ENCODE peak calls at places on chromosomes 3 and 15, in eight cellular contexts. W, L, Z, R, B, T, J and D are unnamed samples.

GRCh38 chr3:197289726-197290125 is 8.7 kb downstream of the DLG1 start:
- DNase-seq in L (no peak), R (no peak), B (no peak), W (no peak), Z (peak; percentile 52), T (no peak), J (no peak), D (no peak)

GRCh38 chr3:194233150-194233549 is 97.2 kb downstream of the HES1 start:
- DNase-seq in T (no peak), J (no peak), B (no peak), L (no peak), R (no peak), W (no peak), Z (no peak), D (no peak)

GRCh38 chr3:66037330-66037985 is 1.3 kb downstream of the MAGI1 start:
- DNase-seq in R (no peak), L (no peak), W (peak; percentile 68), B (no peak), J (peak; percentile 52), Z (peak; percentile 40), T (no peak), D (peak; percentile 73)

GRCh38 chr15:28998511-28998910 is 112.7 kb downstream of the APBA2 start:
- DNase-seq in R (no peak), B (no peak), T (no peak), L (no peak), W (no peak), J (no peak), Z (no peak), D (no peak)

GRCh38 chr3:66019896-66020295 is 18.8 kb downstream of the MAGI1 start:
- DNase-seq in Z (no peak), T (no peak), J (no peak), B (no peak), W (no peak), L (no peak), R (no peak), D (peak; percentile 26)

GRCh38 chr3:114499986-114500385 is 206.2 kb downstream of the TIGIT start:
- DNase-seq in L (no peak), R (no peak), Z (no peak), B (no peak), T (peak; percentile 26), J (no peak), W (no peak), D (no peak)

GRCh38 chr15:39145854-39146253 is 435.0 kb upstream of the THBS1 start:
- DNase-seq in T (no peak), J (no peak), Z (peak; percentile 73), B (no peak), L (no peak), W (no peak), R (no peak), D (no peak)

GRCh38 chr15:60412807-60413597 is 15.2 kb upstream of the ANXA2 start:
- DNase-seq in L (no peak), T (no peak), B (no peak), W (no peak), R (no peak), Z (no peak), J (no peak), D (no peak)

GRCh38 chr3:148943531-148944200 is 47.7 kb upstream of the GYG1 start:
- DNase-seq in J (no peak), R (peak; percentile 54), W (no peak), B (no peak), Z (peak; percentile 93), T (peak; percentile 19), L (no peak), D (no peak)

GRCh38 chr3:94173667-94174434 is 111.0 kb downstream of the NSUN3 start:
- DNase-seq in W (no peak), T (no peak), J (no peak), R (no peak), L (no peak), B (no peak), Z (peak; percentile 76), D (no peak)

GRCh38 chr3:194336601-194337355 is 14.3 kb downstream of the CPN2 start:
- DNase-seq in R (no peak), W (no peak), T (no peak), B (no peak), L (no peak), J (no peak), Z (no peak), D (no peak)

GRCh38 chr15:56146756-56147155 is 96.9 kb downstream of the RFX7 start:
- DNase-seq in L (no peak), B (no peak), R (no peak), Z (no peak), T (no peak), W (no peak), J (no peak), D (no peak)

GRCh38 chr3:4528802-4529201 is 35.7 kb downstream of the ITPR1 start:
- DNase-seq in Z (no peak), B (no peak), J (no peak), R (no peak), W (no peak), T (no peak), L (no peak), D (no peak)

GRCh38 chr15:38503497-38503896 is 49.6 kb downstream of the FAM98B start:
- DNase-seq in J (no peak), Z (no peak), R (no peak), B (no peak), T (no peak), L (no peak), W (no peak), D (no peak)

GRCh38 chr15:90079619-90080559 is 22.4 kb downstream of the IDH2 start:
- DNase-seq in L (no peak), T (no peak), B (no peak), W (no peak), J (no peak), Z (no peak), R (no peak), D (no peak)

GRCh38 chr15:90083419-90083818 is 18.8 kb downstream of the IDH2 start:
- DNase-seq in T (no peak), B (no peak), R (no peak), L (no peak), Z (no peak), J (no peak), W (no peak), D (no peak)

GRCh38 chr15:90082140-90082713 is 20.0 kb downstream of the IDH2 start:
- DNase-seq in J (no peak), R (no peak), Z (no peak), L (no peak), W (no peak), T (no peak), B (no peak), D (peak; percentile 50)

GRCh38 chr15:90078965-90079364 is 23.3 kb downstream of the IDH2 start:
- DNase-seq in W (no peak), L (no peak), T (no peak), R (no peak), Z (no peak), B (no peak), J (no peak), D (no peak)

GRCh38 chr15:90080818-90081382 is 21.4 kb downstream of the IDH2 start:
- DNase-seq in W (no peak), L (no peak), B (no peak), R (no peak), T (no peak), Z (no peak), J (no peak), D (no peak)
- H3K27ac ChIP-seq in W (no peak overlapping the region), L (no peak overlapping the region), B (no peak overlapping the region), R (no peak overlapping the region), T (no peak overlapping the region), Z (no peak overlapping the region), J (no peak overlapping the region), D (no peak overlapping the region)

GRCh38 chr15:48396020-48396419 is 64.8 kb downstream of the DUT start:
- DNase-seq in J (no peak), R (no peak), L (no peak), B (no peak), W (no peak), T (no peak), Z (no peak), D (no peak)
- H3K27ac ChIP-seq in J (no peak overlapping the region), R (peak overlapping the region; percentile 58), L (peak overlapping the region; percentile 86), B (no peak overlapping the region), W (peak overlapping the region; percentile 3), T (no peak overlapping the region), Z (no peak overlapping the region), D (no peak overlapping the region)

DNA sequence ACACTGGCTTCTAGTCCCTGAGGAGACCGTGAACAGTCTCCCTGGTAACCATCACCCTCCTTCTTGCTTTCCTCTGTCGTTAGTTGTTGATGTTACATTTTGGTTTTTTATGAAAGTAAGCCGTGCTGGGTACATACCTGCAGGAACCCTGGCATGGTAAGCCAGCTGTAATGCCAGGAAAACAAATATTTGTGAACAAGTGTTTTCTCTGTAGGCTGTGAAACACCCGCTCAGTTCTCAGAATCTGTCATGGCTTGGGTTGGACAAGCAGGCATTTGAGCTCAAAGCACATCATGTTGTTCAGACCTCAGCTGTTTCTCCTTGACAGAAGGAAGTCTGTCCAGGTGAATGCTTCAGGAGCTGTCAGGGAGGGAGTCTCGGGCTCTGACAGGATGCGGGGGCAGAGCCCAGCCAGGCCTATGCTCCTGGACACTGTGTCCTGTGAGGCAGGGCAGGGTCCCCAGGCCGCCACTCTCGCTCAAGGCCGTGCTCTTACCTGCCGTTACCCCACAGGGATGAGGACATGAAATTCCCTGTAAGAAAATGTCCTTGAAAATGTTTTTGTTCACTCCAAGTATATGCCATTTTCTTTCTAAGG is 63.7 kb downstream of the BOC start:
- DNase-seq in T (no peak), Z (no peak), B (no peak), L (no peak), J (peak; percentile 23), W (no peak), R (no peak), D (peak; percentile 87)
- H3K27ac ChIP-seq in T (no peak overlapping the region), Z (no peak overlapping the region), B (no peak overlapping the region), L (peak overlapping the region; percentile 81), J (peak overlapping the region; percentile 82), W (peak overlapping the region; percentile 11), R (no peak overlapping the region), D (peak overlapping the region; percentile 85)

GRCh38 chr15:46365612-46366011 is 730.8 kb downstream of the SQOR start:
- DNase-seq in T (no peak), R (no peak), L (no peak), J (no peak), Z (peak; percentile 1), B (no peak), W (peak; percentile 12), D (peak; percentile 8)

DNA sequence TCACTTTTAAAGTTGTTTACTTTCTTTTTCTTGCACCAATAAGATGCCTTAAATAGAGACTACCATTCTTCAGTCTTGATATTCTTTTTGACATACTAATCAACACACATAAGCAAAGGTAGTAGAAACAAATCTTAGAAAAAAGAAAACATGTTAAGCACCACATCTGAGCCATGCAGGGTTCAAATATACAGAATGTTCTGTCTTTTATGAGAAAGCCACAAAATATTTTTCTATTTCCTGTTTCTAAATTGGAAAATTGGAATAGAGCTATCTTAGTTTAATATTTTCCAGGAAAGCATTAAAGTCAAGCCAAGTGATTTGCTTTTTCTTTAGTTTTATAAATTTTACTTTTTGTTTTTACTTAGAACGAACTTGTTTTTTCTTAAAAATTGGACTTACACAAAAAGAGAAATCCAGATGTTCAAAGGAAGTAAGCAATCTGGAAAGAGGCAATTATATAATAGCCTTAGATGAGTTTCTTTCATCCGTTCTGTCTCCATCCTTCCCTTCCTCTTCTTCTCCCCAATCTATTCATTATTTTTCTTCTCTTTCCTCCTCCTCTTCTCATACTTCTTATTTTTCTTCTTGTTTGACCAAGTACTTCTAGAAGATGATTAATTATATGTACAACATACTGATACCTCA is 731.7 kb downstream of the SQOR start:
- DNase-seq in W (no peak), R (no peak), L (no peak), B (no peak), T (no peak), Z (no peak), J (no peak), D (no peak)
- H3K27ac ChIP-seq in W (no peak overlapping the region), R (peak overlapping the region; percentile 6), L (peak overlapping the region; percentile 76), B (no peak overlapping the region), T (no peak overlapping the region), Z (no peak overlapping the region), J (no peak overlapping the region), D (no peak overlapping the region)